ENCODE peak calls at places on chromosomes 13 and 19, in six cellular contexts. V, O, L, G, W and N are unnamed samples.

GRCh38 chr13:97432917-97433726 is 847 bp upstream of the RAP2A start:
- DNase-seq in O (peak), L (peak), W (peak), V (peak), G (peak), N (peak)

GRCh38 chr19:2983351-2984195 is 6.2 kb downstream of the TLE6 start:
- DNase-seq in V (no peak), O (peak), L (peak), W (no peak), G (no peak), N (peak)

GRCh38 chr19:30202060-30202600 is 170.1 kb upstream of the ZNF536 start:
- DNase-seq in W (no peak), V (no peak), G (no peak), O (no peak), L (no peak), N (no peak)

GRCh38 chr19:6667114-6667627 is 2.8 kb downstream of the TNFSF14 start:
- DNase-seq in V (no peak), G (no peak), W (no peak), O (no peak), L (no peak), N (no peak)

GRCh38 chr19:17205237-17206140 is 9.7 kb upstream of the USE1 start:
- DNase-seq in L (peak), W (peak), G (peak), O (peak), V (peak), N (peak)

GRCh38 chr13:24033527-24034302 is 126.8 kb upstream of the SPATA13 start:
- DNase-seq in G (no peak), L (no peak), W (no peak), O (no peak), V (no peak), N (no peak)

GRCh38 chr13:98270819-98271218 is 93.8 kb upstream of the RNF113B start:
- DNase-seq in V (no peak), G (no peak), W (no peak), L (no peak), O (no peak), N (no peak)

GRCh38 chr19:5321851-5322681 is 18.5 kb downstream of the PTPRS start:
- DNase-seq in V (no peak), G (peak), O (no peak), L (peak), W (peak), N (peak)

GRCh38 chr19:55015126-55015525 is 22.9 kb downstream of the GP6 start:
- DNase-seq in O (no peak), G (no peak), L (no peak), V (no peak), W (no peak), N (no peak)

GRCh38 chr19:1097810-1098176 is 2.6 kb upstream of the POLR2E start:
- DNase-seq in G (no peak), V (no peak), L (no peak), W (no peak), O (no peak), N (no peak)

GRCh38 chr19:8461891-8462290 is 17.1 kb downstream of the HNRNPM start:
- DNase-seq in L (no peak), O (no peak), V (no peak), G (no peak), W (no peak), N (no peak)

GRCh38 chr19:34126966-34127365 is 45.3 kb upstream of the LSM14A start:
- DNase-seq in G (no peak), W (no peak), O (no peak), L (no peak), V (no peak), N (peak)

GRCh38 chr13:104571161-104571889 is 1505.1 kb upstream of the SLC10A2 start:
- DNase-seq in W (no peak), V (no peak), G (no peak), L (peak), O (peak), N (peak)

GRCh38 chr13:21576424-21576823 is 27.5 kb downstream of the MICU2 start:
- DNase-seq in W (no peak), L (no peak), V (no peak), O (no peak), G (no peak), N (no peak)

GRCh38 chr19:48770223-48770622 is 14.9 kb downstream of the FGF21 start:
- DNase-seq in L (no peak), V (no peak), W (no peak), G (no peak), O (no peak), N (no peak)

GRCh38 chr13:109332501-109333499 is 453.6 kb downstream of the IRS2 start:
- DNase-seq in L (peak), G (no peak), W (no peak), O (no peak), V (no peak), N (no peak)

GRCh38 chr19:14182481-14182880 is 23.5 kb downstream of the ADGRL1 start:
- DNase-seq in O (no peak), W (no peak), V (no peak), G (no peak), L (no peak), N (peak)

GRCh38 chr19:46659151-46660007 is 1.6 kb downstream of the DACT3 start:
- DNase-seq in G (no peak), L (peak), V (no peak), O (peak), W (no peak), N (peak)

GRCh38 chr19:55578031-55578760 is 2.5 kb downstream of the ZNF579 start:
- DNase-seq in V (no peak), L (no peak), W (no peak), O (no peak), G (no peak), N (no peak)

GRCh38 chr19:51098366-51099069 is 9.7 kb downstream of the CTU1 start:
- DNase-seq in L (peak), V (no peak), W (no peak), G (no peak), O (peak), N (no peak)

GRCh38 chr19:20287070-20287469 is 120.1 kb downstream of the ZNF486 start:
- DNase-seq in G (no peak), O (no peak), L (no peak), W (no peak), V (no peak), N (no peak)

GRCh38 chr19:3294080-3294850 is 69.8 kb downstream of the CELF5 start:
- DNase-seq in G (no peak), V (no peak), O (no peak), W (no peak), L (no peak), N (peak)

GRCh38 chr13:53068841-53069520 is 40.4 kb downstream of the OLFM4 start:
- DNase-seq in G (no peak), O (no peak), V (no peak), L (no peak), W (no peak), N (peak)

GRCh38 chr19:46529622-46530451 is 34.2 kb upstream of the PNMA8B start:
- DNase-seq in L (peak), W (peak), V (peak), O (peak), G (peak), N (peak)

GRCh38 chr19:40220674-40221073 is 2.5 kb upstream of the TTC9B start:
- DNase-seq in L (no peak), W (no peak), G (no peak), O (no peak), V (no peak), N (no peak)

GRCh38 chr13:65959305-65959704 is 1270.8 kb downstream of the PCDH9 start:
- DNase-seq in L (no peak), G (no peak), W (no peak), O (no peak), V (no peak), N (no peak)

GRCh38 chr13:59745395-59745788 is 418.3 kb downstream of the DIAPH3 start:
- DNase-seq in L (no peak), O (no peak), V (no peak), G (no peak), W (no peak), N (no peak)

GRCh38 chr19:12885749-12886706 is 973 bp downstream of the KLF1 start:
- DNase-seq in O (no peak), G (no peak), L (no peak), W (no peak), V (no peak), N (peak)

GRCh38 chr13:101706651-101707050 is 254.2 kb downstream of the ITGBL1 start:
- DNase-seq in L (peak), O (no peak), G (no peak), W (no peak), V (no peak), N (no peak)

GRCh38 chr13:44068737-44069136 is 189.0 kb downstream of the LACC1 start:
- DNase-seq in L (no peak), G (no peak), V (no peak), W (no peak), O (no peak), N (no peak)

GRCh38 chr19:55262359-55262758 is 3.5 kb upstream of the PPP6R1 start:
- DNase-seq in W (no peak), O (no peak), L (no peak), V (no peak), G (no peak), N (no peak)

GRCh38 chr13:30652746-30653145 is 35.0 kb downstream of the USPL1 start:
- DNase-seq in O (no peak), L (no peak), G (no peak), V (no peak), W (no peak), N (no peak)
- TF ChIP-seq POLR2AphosphoS5 in O (no peak), L (no peak), G (no peak), V (no peak), W (no peak), N (no peak)

DNA sequence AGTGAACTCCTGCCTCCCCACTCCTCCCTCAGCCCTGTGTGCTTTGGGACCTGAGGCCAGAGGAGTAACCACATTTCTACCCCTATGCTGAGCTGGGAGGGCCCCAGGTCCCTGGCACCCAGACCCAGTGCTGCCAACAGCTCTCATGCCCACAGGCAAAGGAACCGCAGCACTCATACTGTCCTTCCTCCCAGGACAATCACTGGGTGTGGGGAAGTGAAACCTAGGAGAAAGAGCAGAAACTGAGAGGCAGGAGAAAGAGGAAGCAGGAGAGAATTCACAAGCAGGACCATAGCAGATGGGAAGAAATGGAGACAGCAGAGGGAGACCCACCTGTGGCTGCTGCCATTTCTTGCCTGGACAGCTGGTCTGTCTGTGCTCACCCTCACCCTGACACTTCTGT is 18.8 kb downstream of the CCDC97 start:
- DNase-seq in O (no peak), V (no peak), L (no peak), G (no peak), W (no peak), N (no peak)
- TF ChIP-seq POLR2AphosphoS5 in O (no peak), V (no peak), L (no peak), G (no peak), W (no peak), N (no peak)

GRCh38 chr19:49877020-49877878 is at the start of the genes AKT1S1 and TBC1D17:
- DNase-seq in L (peak), O (peak), G (peak), W (peak), V (peak), N (peak)

GRCh38 chr19:49875177-49875576 is 2.0 kb downstream of the AKT1S1 start:
- DNase-seq in V (no peak), O (no peak), L (no peak), W (no peak), G (no peak), N (no peak)

GRCh38 chr19:49876422-49877019 is 634 bp downstream of the AKT1S1 start:
- DNase-seq in W (peak), L (peak), G (no peak), V (peak), O (peak), N (peak)

GRCh38 chr19:49874503-49875157 is 2.5 kb downstream of the AKT1S1 start:
- DNase-seq in L (no peak), O (no peak), V (no peak), G (no peak), W (no peak), N (no peak)

DNA sequence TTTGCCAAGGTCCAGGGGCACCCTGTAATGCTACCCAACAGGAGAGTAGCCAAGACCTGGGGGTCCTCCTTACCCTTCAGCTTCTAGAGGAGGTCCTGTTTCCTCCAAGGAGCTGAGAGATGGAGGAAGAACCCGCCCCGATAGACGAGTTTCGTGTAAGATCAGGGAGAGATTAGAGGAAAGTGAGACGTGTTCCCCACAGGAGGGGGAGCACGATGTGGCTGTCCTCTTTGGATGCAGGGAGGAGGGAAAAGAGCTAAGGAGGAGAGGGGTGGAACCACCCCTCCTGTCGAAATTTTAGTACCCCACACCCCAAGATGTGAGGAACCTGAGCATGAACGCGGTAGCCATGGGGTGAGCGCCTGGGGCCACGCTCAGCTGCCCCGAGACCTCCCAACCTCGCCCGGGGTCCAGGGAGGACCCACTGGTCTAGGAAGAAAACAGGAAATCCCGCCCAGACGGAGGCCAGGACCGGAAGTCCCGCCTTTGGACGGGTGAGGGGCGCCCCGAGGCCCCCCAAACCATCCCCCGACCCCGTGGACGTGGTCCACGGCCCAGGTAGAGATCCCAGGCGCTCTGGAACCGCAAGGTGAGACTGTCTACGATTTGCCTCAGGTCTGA is 1.2 kb downstream of the AKT1S1 start:
- DNase-seq in L (peak), V (no peak), O (peak), W (no peak), G (no peak), N (peak)
- TF ChIP-seq POLR2AphosphoS5 in L (no peak), V (no peak), O (no peak), W (no peak), G (no peak), N (peak)

DNA sequence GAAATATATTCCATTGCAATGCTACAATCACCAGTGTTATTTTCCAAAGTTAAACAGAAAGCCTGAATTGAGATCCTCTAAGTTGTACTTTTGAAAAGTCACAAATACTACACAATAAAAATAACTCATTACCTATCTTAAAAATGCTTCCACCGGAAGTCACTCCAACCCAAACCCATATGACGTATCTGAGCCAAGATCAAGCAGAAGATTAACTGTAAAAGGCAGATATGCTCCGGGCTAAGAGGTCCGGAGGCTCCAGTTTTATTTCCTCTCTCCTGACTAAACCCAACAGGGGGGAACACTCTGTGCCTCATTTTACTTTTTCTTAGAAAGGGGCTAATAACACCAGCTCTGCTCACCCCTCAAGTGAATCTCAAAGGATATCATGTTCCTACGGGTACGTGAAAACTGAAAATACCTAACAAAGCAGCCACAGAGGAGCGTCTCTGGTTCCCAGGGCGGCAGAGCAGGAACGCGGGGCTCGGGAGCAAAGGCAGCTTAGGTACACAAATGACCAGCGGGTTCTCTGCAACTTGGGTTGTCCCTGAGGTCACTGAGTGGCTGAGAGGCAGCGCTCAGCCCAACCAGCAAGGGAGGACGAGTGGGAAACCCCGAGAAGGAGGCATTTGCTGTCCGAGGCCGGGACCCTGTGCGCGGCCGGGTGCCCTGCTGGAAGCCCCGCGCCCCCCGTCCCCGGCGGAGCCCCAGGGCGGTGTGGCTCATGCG is 752 bp downstream of the RAB20 start:
- DNase-seq in L (peak), G (no peak), O (peak), W (peak), V (no peak), N (peak)
- TF ChIP-seq POLR2AphosphoS5 in L (peak), G (no peak), O (peak), W (no peak), V (no peak), N (no peak)